ENCODE peak calls at places on chromosome 21, in nine cellular contexts. B, W, Q, L, U, V, O, H and N are unnamed samples.
A peak's percentile ranks its signal among the peaks of the same experiment; 100 is the strongest.

GRCh38 chr21:42677339-42678117 is 24.1 kb downstream of the PDE9A start:
- DNase-seq in B (no peak), W (peak; percentile 26), Q (peak; percentile 70), L (no peak), U (peak; percentile 4), V (peak; percentile 10), O (no peak), H (no peak), N (no peak)

GRCh38 chr21:34345892-34346291 is 17.9 kb upstream of the KCNE2 start:
- DNase-seq in B (no peak), W (no peak), Q (peak; percentile 25), L (no peak), U (no peak), V (no peak), O (no peak), H (no peak), N (no peak)

GRCh38 chr21:18164933-18165332 is 79.7 kb upstream of the CHODL start:
- DNase-seq in B (no peak), W (no peak), Q (no peak), L (no peak), U (no peak), V (no peak), O (no peak), H (no peak), N (no peak)

GRCh38 chr21:45401054-45401518 is 3.9 kb upstream of the COL18A1 start:
- DNase-seq in B (no peak), W (no peak), Q (no peak), L (no peak), U (no peak), V (no peak), O (no peak), H (no peak), N (no peak)

GRCh38 chr21:26881504-26882228 is 36.5 kb upstream of the ADAMTS1 start:
- DNase-seq in B (no peak), W (no peak), Q (peak; percentile 59), L (no peak), U (no peak), V (no peak), O (no peak), H (no peak), N (no peak)

GRCh38 chr21:42096593-42096992 is 25.5 kb downstream of the UMODL1 start:
- DNase-seq in B (no peak), W (no peak), Q (no peak), L (no peak), U (no peak), V (no peak), O (no peak), H (no peak), N (no peak)

GRCh38 chr21:40278345-40278744 is 411.1 kb downstream of the PCP4 start:
- DNase-seq in B (no peak), W (no peak), Q (no peak), L (no peak), U (no peak), V (no peak), O (no peak), H (no peak), N (no peak)

GRCh38 chr21:25005388-25005787 is 601.9 kb downstream of the MRPL39 start:
- DNase-seq in B (no peak), W (no peak), Q (no peak), L (no peak), U (peak; percentile 83), V (no peak), O (no peak), H (no peak), N (no peak)

GRCh38 chr21:35075546-35075945 is 26.4 kb upstream of the RUNX1 start:
- DNase-seq in B (no peak), W (no peak), Q (peak; percentile 54), L (peak; percentile 45), U (no peak), V (no peak), O (no peak), H (no peak), N (no peak)

GRCh38 chr21:34116569-34116968 is 43.2 kb downstream of the MRPS6 start:
- DNase-seq in B (no peak), W (no peak), Q (no peak), L (peak; percentile 61), U (no peak), V (no peak), O (no peak), H (no peak), N (no peak)

GRCh38 chr21:15134711-15135110 is 69.9 kb upstream of the NRIP1 start:
- DNase-seq in B (no peak), W (no peak), Q (no peak), L (no peak), U (peak; percentile 15), V (peak; percentile 20), O (no peak), H (no peak), N (no peak)

GRCh38 chr21:23008803-23009202 is 2010.6 kb downstream of the NCAM2 start:
- DNase-seq in B (no peak), W (no peak), Q (no peak), L (no peak), U (no peak), V (no peak), O (no peak), H (no peak), N (no peak)

GRCh38 chr21:14687277-14687642 is 141.1 kb upstream of the SAMSN1 start:
- DNase-seq in B (no peak), W (no peak), Q (no peak), L (no peak), U (peak; percentile 60), V (no peak), O (no peak), H (no peak), N (no peak)

GRCh38 chr21:28513450-28513849 is 479.2 kb downstream of the LTN1 start:
- DNase-seq in B (no peak), W (no peak), Q (no peak), L (no peak), U (no peak), V (no peak), O (no peak), H (no peak), N (no peak)

GRCh38 chr21:38494688-38495087 is 3.6 kb downstream of the ERG start:
- DNase-seq in B (no peak), W (no peak), Q (no peak), L (no peak), U (peak; percentile 34), V (no peak), O (no peak), H (no peak), N (no peak)

GRCh38 chr21:35593000-35593502 is 467.3 kb downstream of the SETD4 start:
- DNase-seq in B (no peak), W (no peak), Q (peak; percentile 52), L (no peak), U (no peak), V (no peak), O (no peak), H (no peak), N (no peak)

GRCh38 chr21:29190920-29191319 is 60.5 kb downstream of the MAP3K7CL start:
- DNase-seq in B (no peak), W (peak; percentile 81), Q (peak; percentile 78), L (no peak), U (peak; percentile 63), V (no peak), O (no peak), H (no peak), N (no peak)

GRCh38 chr21:44515359-44516165 is 24.4 kb downstream of the KRTAP10-1 start:
- DNase-seq in B (no peak), W (peak; percentile 31), Q (no peak), L (no peak), U (no peak), V (no peak), O (no peak), H (no peak), N (no peak)

GRCh38 chr21:44984792-44985440 is 45.1 kb downstream of the SLX9 start:
- DNase-seq in B (no peak), W (peak; percentile 52), Q (no peak), L (no peak), U (no peak), V (no peak), O (no peak), H (no peak), N (no peak)

GRCh38 chr21:14712121-14712520 is 166.0 kb upstream of the SAMSN1 start:
- DNase-seq in B (no peak), W (no peak), Q (no peak), L (no peak), U (no peak), V (no peak), O (no peak), H (no peak), N (no peak)

GRCh38 chr21:29499734-29500343 is 201.1 kb downstream of the BACH1 start:
- DNase-seq in B (no peak), W (no peak), Q (peak; percentile 29), L (no peak), U (no peak), V (peak; percentile 50), O (peak; percentile 7), H (peak; percentile 10), N (no peak)

GRCh38 chr21:15682977-15683376 is 46.8 kb upstream of the USP25 start:
- DNase-seq in B (no peak), W (no peak), Q (peak; percentile 52), L (no peak), U (peak; percentile 88), V (no peak), O (no peak), H (no peak), N (no peak)

GRCh38 chr21:41345934-41346685 is 15.7 kb upstream of the MX2 start:
- DNase-seq in B (no peak), W (no peak), Q (no peak), L (no peak), U (no peak), V (no peak), O (no peak), H (no peak), N (no peak)

GRCh38 chr21:37564341-37564923 is 197.9 kb downstream of the DYRK1A start:
- DNase-seq in B (peak; percentile 85), W (peak; percentile 64), Q (peak; percentile 96), L (peak; percentile 91), U (peak; percentile 64), V (peak; percentile 84), O (peak; percentile 68), H (peak; percentile 77), N (no peak)

GRCh38 chr21:17682924-17683323 is 70.2 kb upstream of the BTG3 start:
- DNase-seq in B (no peak), W (no peak), Q (no peak), L (no peak), U (no peak), V (no peak), O (no peak), H (no peak), N (no peak)

GRCh38 chr21:32424674-32425073 is 12.2 kb downstream of the EVA1C start:
- DNase-seq in B (no peak), W (no peak), Q (no peak), L (no peak), U (no peak), V (no peak), O (no peak), H (no peak), N (no peak)

GRCh38 chr21:19031956-19032355 is 628.4 kb upstream of the TMPRSS15 start:
- DNase-seq in B (no peak), W (no peak), Q (no peak), L (no peak), U (no peak), V (no peak), O (no peak), H (no peak), N (no peak)

GRCh38 chr21:15809818-15810217 is 80.0 kb downstream of the USP25 start:
- DNase-seq in B (no peak), W (no peak), Q (peak; percentile 55), L (no peak), U (peak; percentile 84), V (no peak), O (no peak), H (no peak), N (no peak)

GRCh38 chr21:42153046-42153685 is 65.8 kb upstream of the ABCG1 start:
- DNase-seq in B (no peak), W (no peak), Q (no peak), L (no peak), U (no peak), V (no peak), O (no peak), H (no peak), N (no peak)

GRCh38 chr21:32844653-32845443 is 73.3 kb upstream of the PAXBP1 start:
- DNase-seq in B (no peak), W (no peak), Q (peak; percentile 62), L (peak; percentile 19), U (no peak), V (peak; percentile 2), O (no peak), H (no peak), N (no peak)

GRCh38 chr21:40490408-40490807 is 356.6 kb downstream of the DSCAM start:
- DNase-seq in B (no peak), W (no peak), Q (no peak), L (no peak), U (no peak), V (no peak), O (no peak), H (no peak), N (no peak)